ENCODE peak calls at places on chromosome 13, in eight cellular contexts. One of them, this sample, is unnamed.

GRCh38 chr13:82963466-82963865 is 918.8 kb downstream of the SLITRK1 start:
- DNase-seq in colonic mucosa: no peak
- DNase-seq in fibroblast of pulmonary artery: peak
- DNase-seq in transverse colon: no peak
- DNase-seq in dorsolateral prefrontal cortex: no peak
- DNase-seq in lower leg skin: no peak
- DNase-seq in fibroblast of the aortic adventitia: peak
- DNase-seq in heart right ventricle: no peak
- DNase-seq in this sample: peak

GRCh38 chr13:109782066-109782822 is 4.1 kb downstream of the IRS2 start:
- DNase-seq in colonic mucosa: no peak
- DNase-seq in fibroblast of pulmonary artery: no peak
- DNase-seq in transverse colon: no peak
- DNase-seq in dorsolateral prefrontal cortex: no peak
- DNase-seq in lower leg skin: no peak
- DNase-seq in fibroblast of the aortic adventitia: no peak
- DNase-seq in heart right ventricle: no peak
- DNase-seq in this sample: no peak

GRCh38 chr13:77696863-77697207 is 652 bp upstream of the SLAIN1 start:
- DNase-seq in colonic mucosa: no peak
- DNase-seq in fibroblast of pulmonary artery: no peak
- DNase-seq in transverse colon: no peak
- DNase-seq in dorsolateral prefrontal cortex: no peak
- DNase-seq in lower leg skin: no peak
- DNase-seq in fibroblast of the aortic adventitia: no peak
- DNase-seq in heart right ventricle: no peak
- DNase-seq in this sample: no peak

GRCh38 chr13:97267418-97268059 is 45.4 kb downstream of the MBNL2 start:
- DNase-seq in colonic mucosa: no peak
- DNase-seq in fibroblast of pulmonary artery: no peak
- DNase-seq in transverse colon: no peak
- DNase-seq in dorsolateral prefrontal cortex: no peak
- DNase-seq in lower leg skin: no peak
- DNase-seq in fibroblast of the aortic adventitia: no peak
- DNase-seq in heart right ventricle: no peak
- DNase-seq in this sample: no peak

GRCh38 chr13:107900775-107901174 is 314.6 kb downstream of the LIG4 start:
- DNase-seq in colonic mucosa: no peak
- DNase-seq in fibroblast of pulmonary artery: peak
- DNase-seq in transverse colon: no peak
- DNase-seq in dorsolateral prefrontal cortex: no peak
- DNase-seq in lower leg skin: no peak
- DNase-seq in fibroblast of the aortic adventitia: peak
- DNase-seq in heart right ventricle: no peak
- DNase-seq in this sample: peak

GRCh38 chr13:78662467-78662866 is 3.5 kb upstream of the OBI1 start:
- DNase-seq in colonic mucosa: no peak
- DNase-seq in fibroblast of pulmonary artery: no peak
- DNase-seq in transverse colon: no peak
- DNase-seq in dorsolateral prefrontal cortex: no peak
- DNase-seq in lower leg skin: no peak
- DNase-seq in fibroblast of the aortic adventitia: no peak
- DNase-seq in heart right ventricle: no peak
- DNase-seq in this sample: no peak

GRCh38 chr13:27965343-27965739 is 3.8 kb downstream of the CDX2 start:
- DNase-seq in colonic mucosa: peak
- DNase-seq in fibroblast of pulmonary artery: no peak
- DNase-seq in transverse colon: no peak
- DNase-seq in dorsolateral prefrontal cortex: no peak
- DNase-seq in lower leg skin: no peak
- DNase-seq in fibroblast of the aortic adventitia: no peak
- DNase-seq in heart right ventricle: no peak
- DNase-seq in this sample: no peak

GRCh38 chr13:96089749-96090239 is at the start of gene HS6ST3:
- DNase-seq in colonic mucosa: no peak
- DNase-seq in fibroblast of pulmonary artery: no peak
- DNase-seq in transverse colon: no peak
- DNase-seq in dorsolateral prefrontal cortex: peak
- DNase-seq in lower leg skin: no peak
- DNase-seq in fibroblast of the aortic adventitia: no peak
- DNase-seq in heart right ventricle: peak
- DNase-seq in this sample: peak

GRCh38 chr13:43800828-43801227 is 14.1 kb upstream of the ENOX1 start:
- DNase-seq in colonic mucosa: no peak
- DNase-seq in fibroblast of pulmonary artery: no peak
- DNase-seq in transverse colon: no peak
- DNase-seq in dorsolateral prefrontal cortex: no peak
- DNase-seq in lower leg skin: no peak
- DNase-seq in fibroblast of the aortic adventitia: no peak
- DNase-seq in heart right ventricle: no peak
- DNase-seq in this sample: no peak

GRCh38 chr13:43805681-43806128 is 18.9 kb upstream of the ENOX1 start:
- DNase-seq in colonic mucosa: no peak
- DNase-seq in fibroblast of pulmonary artery: no peak
- DNase-seq in transverse colon: no peak
- DNase-seq in dorsolateral prefrontal cortex: no peak
- DNase-seq in lower leg skin: no peak
- DNase-seq in fibroblast of the aortic adventitia: no peak
- DNase-seq in heart right ventricle: no peak
- DNase-seq in this sample: peak

GRCh38 chr13:43802511-43802910 is 15.7 kb upstream of the ENOX1 start:
- DNase-seq in colonic mucosa: no peak
- DNase-seq in fibroblast of pulmonary artery: no peak
- DNase-seq in transverse colon: no peak
- DNase-seq in dorsolateral prefrontal cortex: no peak
- DNase-seq in lower leg skin: no peak
- DNase-seq in fibroblast of the aortic adventitia: no peak
- DNase-seq in heart right ventricle: no peak
- DNase-seq in this sample: no peak

GRCh38 chr13:43804461-43805070 is 17.8 kb upstream of the ENOX1 start:
- DNase-seq in colonic mucosa: peak
- DNase-seq in fibroblast of pulmonary artery: peak
- DNase-seq in transverse colon: no peak
- DNase-seq in dorsolateral prefrontal cortex: no peak
- DNase-seq in lower leg skin: no peak
- DNase-seq in fibroblast of the aortic adventitia: peak
- DNase-seq in heart right ventricle: no peak
- DNase-seq in this sample: peak

GRCh38 chr13:43805071-43805468 is 18.3 kb upstream of the ENOX1 start:
- DNase-seq in colonic mucosa: no peak
- DNase-seq in fibroblast of pulmonary artery: peak
- DNase-seq in transverse colon: no peak
- DNase-seq in dorsolateral prefrontal cortex: peak
- DNase-seq in lower leg skin: peak
- DNase-seq in fibroblast of the aortic adventitia: peak
- DNase-seq in heart right ventricle: no peak
- DNase-seq in this sample: peak
- H3K4me3 ChIP-seq in colonic mucosa: no peak
- H3K4me3 ChIP-seq in fibroblast of pulmonary artery: peak
- H3K4me3 ChIP-seq in transverse colon: no peak
- H3K4me3 ChIP-seq in dorsolateral prefrontal cortex: peak
- H3K4me3 ChIP-seq in lower leg skin: no peak
- H3K4me3 ChIP-seq in fibroblast of the aortic adventitia: peak
- H3K4me3 ChIP-seq in heart right ventricle: no peak
- H3K4me3 ChIP-seq in this sample: peak

GRCh38 chr13:40611004-40611403 is 55.4 kb downstream of the FOXO1 start:
- DNase-seq in colonic mucosa: no peak
- DNase-seq in fibroblast of pulmonary artery: peak
- DNase-seq in transverse colon: no peak
- DNase-seq in dorsolateral prefrontal cortex: no peak
- DNase-seq in lower leg skin: no peak
- DNase-seq in fibroblast of the aortic adventitia: no peak
- DNase-seq in heart right ventricle: no peak
- DNase-seq in this sample: no peak

GRCh38 chr13:40609972-40610726 is 56.3 kb downstream of the FOXO1 start:
- DNase-seq in colonic mucosa: no peak
- DNase-seq in fibroblast of pulmonary artery: no peak
- DNase-seq in transverse colon: peak
- DNase-seq in dorsolateral prefrontal cortex: no peak
- DNase-seq in lower leg skin: no peak
- DNase-seq in fibroblast of the aortic adventitia: no peak
- DNase-seq in heart right ventricle: no peak
- DNase-seq in this sample: no peak

GRCh38 chr13:40613192-40613818 is 53.1 kb downstream of the FOXO1 start:
- DNase-seq in colonic mucosa: peak
- DNase-seq in fibroblast of pulmonary artery: no peak
- DNase-seq in transverse colon: peak
- DNase-seq in dorsolateral prefrontal cortex: no peak
- DNase-seq in lower leg skin: peak
- DNase-seq in fibroblast of the aortic adventitia: no peak
- DNase-seq in heart right ventricle: no peak
- DNase-seq in this sample: no peak

GRCh38 chr13:40613954-40614353 is 52.5 kb downstream of the FOXO1 start:
- DNase-seq in colonic mucosa: no peak
- DNase-seq in fibroblast of pulmonary artery: no peak
- DNase-seq in transverse colon: no peak
- DNase-seq in dorsolateral prefrontal cortex: no peak
- DNase-seq in lower leg skin: no peak
- DNase-seq in fibroblast of the aortic adventitia: no peak
- DNase-seq in heart right ventricle: no peak
- DNase-seq in this sample: no peak

DNA sequence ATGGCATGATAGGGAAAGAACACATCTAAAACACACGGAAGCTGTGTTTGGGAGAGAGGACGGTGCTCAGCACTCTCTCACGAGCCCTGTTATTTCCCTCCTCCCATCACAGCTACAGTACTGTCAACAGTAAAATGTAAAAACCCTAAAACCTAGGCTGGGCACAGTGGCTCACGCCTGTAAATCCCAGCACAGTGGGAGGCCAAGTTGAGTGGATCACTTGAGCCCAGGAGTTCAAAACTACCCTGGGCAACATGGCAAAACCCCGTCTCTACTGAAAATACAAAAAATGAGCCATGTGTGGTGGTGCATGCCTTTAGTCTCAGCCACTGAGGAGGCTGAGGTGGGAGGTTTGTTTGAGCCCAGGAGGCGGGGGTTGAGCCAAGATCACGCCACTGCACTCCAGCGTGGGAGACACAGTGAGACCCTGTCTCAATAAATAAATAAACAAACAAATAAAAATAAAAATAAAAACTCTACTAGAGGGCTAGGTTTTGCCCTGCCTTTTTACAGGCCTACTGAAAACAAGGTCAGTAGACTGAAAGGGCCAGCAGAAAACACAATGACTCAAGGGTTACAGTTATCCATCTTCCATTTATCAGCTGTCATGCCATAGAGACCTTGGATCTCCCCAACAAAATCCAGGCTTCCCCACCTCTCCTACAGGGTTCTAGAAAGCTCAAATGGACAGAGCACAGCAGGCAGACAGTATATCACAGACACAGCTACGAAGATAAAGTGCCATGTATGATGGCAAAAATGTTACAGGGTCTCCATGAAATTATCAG is 54.6 kb downstream of the FOXO1 start:
- DNase-seq in colonic mucosa: no peak
- DNase-seq in fibroblast of pulmonary artery: no peak
- DNase-seq in transverse colon: no peak
- DNase-seq in dorsolateral prefrontal cortex: no peak
- DNase-seq in lower leg skin: no peak
- DNase-seq in fibroblast of the aortic adventitia: no peak
- DNase-seq in heart right ventricle: no peak
- DNase-seq in this sample: no peak
- TF ChIP-seq CTCF in colonic mucosa: no peak
- TF ChIP-seq CTCF in fibroblast of pulmonary artery: no peak
- TF ChIP-seq CTCF in transverse colon: no peak
- TF ChIP-seq CTCF in dorsolateral prefrontal cortex: no peak
- TF ChIP-seq CTCF in lower leg skin: no peak
- TF ChIP-seq CTCF in fibroblast of the aortic adventitia: no peak
- TF ChIP-seq CTCF in heart right ventricle: no peak
- TF ChIP-seq CTCF in this sample: no peak

DNA sequence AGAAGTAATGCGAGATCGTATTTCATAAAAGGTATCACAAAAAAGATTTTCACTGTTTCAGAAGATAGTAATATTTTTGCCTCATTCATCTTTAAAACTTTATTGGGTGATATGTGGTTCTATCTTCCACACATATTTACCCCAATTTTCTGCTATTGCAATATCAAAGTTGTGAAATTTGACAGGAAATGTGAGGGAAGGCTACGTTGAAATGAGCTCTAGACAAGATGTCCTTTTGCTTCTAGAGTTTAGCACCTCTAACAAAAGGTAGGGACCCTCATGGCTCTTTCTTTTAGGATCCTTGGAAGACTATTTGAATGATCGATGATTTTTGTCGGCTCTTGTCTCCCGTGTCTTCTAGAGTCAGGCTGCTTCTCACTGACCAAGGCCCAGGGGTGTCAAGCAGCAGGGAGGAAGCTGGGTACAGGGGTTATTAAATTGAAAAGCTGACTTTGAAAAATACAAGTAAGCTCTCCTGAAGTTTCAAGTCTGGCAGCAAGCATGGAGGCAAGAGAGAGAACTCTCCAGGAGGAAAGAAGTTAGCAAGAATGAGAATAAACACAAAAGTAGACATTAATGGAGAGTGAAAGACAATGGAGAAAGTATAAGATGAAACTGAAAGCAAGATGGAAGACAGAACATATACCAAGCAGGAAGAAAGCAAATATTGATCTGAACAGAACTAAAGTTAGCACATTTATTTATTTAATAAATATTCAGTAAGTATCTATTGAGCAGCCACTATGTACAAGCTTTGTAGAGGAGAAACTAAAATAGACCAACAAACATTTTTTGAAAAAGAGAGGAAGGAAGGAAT is 73.4 kb downstream of the RUBCNL start:
- DNase-seq in colonic mucosa: no peak
- DNase-seq in fibroblast of pulmonary artery: no peak
- DNase-seq in transverse colon: no peak
- DNase-seq in dorsolateral prefrontal cortex: no peak
- DNase-seq in lower leg skin: no peak
- DNase-seq in fibroblast of the aortic adventitia: no peak
- DNase-seq in heart right ventricle: no peak
- DNase-seq in this sample: no peak
- H3K4me3 ChIP-seq in colonic mucosa: no peak
- H3K4me3 ChIP-seq in fibroblast of pulmonary artery: no peak
- H3K4me3 ChIP-seq in transverse colon: no peak
- H3K4me3 ChIP-seq in dorsolateral prefrontal cortex: no peak
- H3K4me3 ChIP-seq in lower leg skin: no peak
- H3K4me3 ChIP-seq in fibroblast of the aortic adventitia: no peak
- H3K4me3 ChIP-seq in heart right ventricle: no peak
- H3K4me3 ChIP-seq in this sample: no peak

GRCh38 chr13:31175847-31176536 is 14.3 kb upstream of the HSPH1 start:
- DNase-seq in colonic mucosa: no peak
- DNase-seq in fibroblast of pulmonary artery: no peak
- DNase-seq in transverse colon: no peak
- DNase-seq in dorsolateral prefrontal cortex: no peak
- DNase-seq in lower leg skin: no peak
- DNase-seq in fibroblast of the aortic adventitia: no peak
- DNase-seq in heart right ventricle: no peak
- DNase-seq in this sample: no peak

GRCh38 chr13:31179241-31179640 is 17.5 kb upstream of the HSPH1 start:
- DNase-seq in colonic mucosa: no peak
- DNase-seq in fibroblast of pulmonary artery: no peak
- DNase-seq in transverse colon: no peak
- DNase-seq in dorsolateral prefrontal cortex: no peak
- DNase-seq in lower leg skin: no peak
- DNase-seq in fibroblast of the aortic adventitia: no peak
- DNase-seq in heart right ventricle: no peak
- DNase-seq in this sample: no peak

GRCh38 chr13:31172535-31172934 is 10.8 kb upstream of the HSPH1 start:
- DNase-seq in colonic mucosa: no peak
- DNase-seq in fibroblast of pulmonary artery: peak
- DNase-seq in transverse colon: no peak
- DNase-seq in dorsolateral prefrontal cortex: no peak
- DNase-seq in lower leg skin: no peak
- DNase-seq in fibroblast of the aortic adventitia: peak
- DNase-seq in heart right ventricle: no peak
- DNase-seq in this sample: peak

GRCh38 chr13:31172001-31172400 is 10.3 kb upstream of the HSPH1 start:
- DNase-seq in colonic mucosa: no peak
- DNase-seq in fibroblast of pulmonary artery: peak
- DNase-seq in transverse colon: no peak
- DNase-seq in dorsolateral prefrontal cortex: no peak
- DNase-seq in lower leg skin: no peak
- DNase-seq in fibroblast of the aortic adventitia: peak
- DNase-seq in heart right ventricle: no peak
- DNase-seq in this sample: no peak

DNA sequence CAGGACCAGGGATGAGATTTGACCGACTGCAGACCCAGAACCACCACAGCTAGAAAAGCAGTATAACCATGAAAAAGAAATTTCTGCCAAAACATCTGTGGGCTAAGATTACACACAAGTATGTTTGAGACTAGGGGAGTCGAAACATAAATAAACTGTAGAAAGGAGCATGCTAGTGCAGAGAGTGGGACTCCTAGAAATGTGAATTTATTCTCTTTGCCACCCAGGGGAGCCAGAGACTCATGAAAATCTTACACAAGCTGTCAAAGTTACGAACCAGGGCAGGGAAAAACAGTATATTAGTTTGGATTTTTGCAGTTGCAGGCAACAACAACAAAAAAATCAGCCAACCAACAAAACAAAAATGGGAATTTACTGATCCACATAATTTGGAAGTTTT is 12.3 kb upstream of the HSPH1 start:
- DNase-seq in colonic mucosa: no peak
- DNase-seq in fibroblast of pulmonary artery: peak
- DNase-seq in transverse colon: no peak
- DNase-seq in dorsolateral prefrontal cortex: no peak
- DNase-seq in lower leg skin: no peak
- DNase-seq in fibroblast of the aortic adventitia: peak
- DNase-seq in heart right ventricle: no peak
- DNase-seq in this sample: peak
- TF ChIP-seq CTCF in colonic mucosa: no peak
- TF ChIP-seq CTCF in fibroblast of pulmonary artery: peak
- TF ChIP-seq CTCF in transverse colon: no peak
- TF ChIP-seq CTCF in dorsolateral prefrontal cortex: no peak
- TF ChIP-seq CTCF in lower leg skin: no peak
- TF ChIP-seq CTCF in fibroblast of the aortic adventitia: no peak
- TF ChIP-seq CTCF in heart right ventricle: no peak
- TF ChIP-seq CTCF in this sample: peak